ENCODE peak calls at places on chromosomes 1 and 21, in five cellular contexts. A is CD8-positive, alpha-beta T cell; W is PC-3; C is omental fat pad; O is uterus. P is an unnamed sample.

GRCh38 chr1:231001892-231002291 is 23.0 kb downstream of the ARV1 start:
- DNase-seq in O (no peak), A (no peak), C (no peak), W (no peak), P (no peak)

GRCh38 chr1:15940110-15941043 is 35.5 kb downstream of the ZBTB17 start:
- DNase-seq in A (no peak), C (no peak), W (no peak), O (no peak), P (no peak)

GRCh38 chr1:203807211-203807610 is 11.8 kb downstream of the ZBED6 start:
- DNase-seq in W (no peak), O (no peak), C (no peak), A (no peak), P (no peak)

GRCh38 chr21:19807231-19807630 is 1191.0 kb upstream of the NCAM2 start:
- DNase-seq in C (no peak), A (no peak), O (no peak), W (no peak), P (no peak)

GRCh38 chr1:30310966-30311742 is 412.2 kb downstream of the MATN1 start:
- DNase-seq in O (no peak), A (no peak), C (no peak), W (no peak), P (peak; percentile 26)

GRCh38 chr1:9058465-9058864 is 11.0 kb downstream of the SLC2A5 start:
- DNase-seq in W (no peak), C (no peak), O (no peak), A (no peak), P (no peak)

GRCh38 chr1:64295566-64295965 is 92.1 kb downstream of the UBE2U start:
- DNase-seq in C (no peak), O (no peak), A (no peak), W (peak; percentile 33), P (no peak)

GRCh38 chr1:177872563-177872900 is 97.3 kb downstream of the SEC16B start:
- DNase-seq in A (no peak), O (no peak), W (no peak), C (no peak), P (no peak)

GRCh38 chr1:158652721-158653334 is 33.7 kb downstream of the SPTA1 start:
- DNase-seq in O (no peak), A (no peak), C (no peak), W (no peak), P (no peak)

GRCh38 chr1:185581020-185581419 is 153.2 kb upstream of the HMCN1 start:
- DNase-seq in C (no peak), W (no peak), O (no peak), A (no peak), P (no peak)

GRCh38 chr1:185581961-185582725 is 152.0 kb upstream of the HMCN1 start:
- DNase-seq in W (peak; percentile 32), A (no peak), C (no peak), O (no peak), P (no peak)

GRCh38 chr1:185585770-185586169 is 148.4 kb upstream of the HMCN1 start:
- DNase-seq in O (no peak), A (no peak), C (no peak), W (peak; percentile 77), P (no peak)
- TF ChIP-seq CTCF in O (no peak), A (no peak), C (no peak), W (no peak), P (no peak)

DNA sequence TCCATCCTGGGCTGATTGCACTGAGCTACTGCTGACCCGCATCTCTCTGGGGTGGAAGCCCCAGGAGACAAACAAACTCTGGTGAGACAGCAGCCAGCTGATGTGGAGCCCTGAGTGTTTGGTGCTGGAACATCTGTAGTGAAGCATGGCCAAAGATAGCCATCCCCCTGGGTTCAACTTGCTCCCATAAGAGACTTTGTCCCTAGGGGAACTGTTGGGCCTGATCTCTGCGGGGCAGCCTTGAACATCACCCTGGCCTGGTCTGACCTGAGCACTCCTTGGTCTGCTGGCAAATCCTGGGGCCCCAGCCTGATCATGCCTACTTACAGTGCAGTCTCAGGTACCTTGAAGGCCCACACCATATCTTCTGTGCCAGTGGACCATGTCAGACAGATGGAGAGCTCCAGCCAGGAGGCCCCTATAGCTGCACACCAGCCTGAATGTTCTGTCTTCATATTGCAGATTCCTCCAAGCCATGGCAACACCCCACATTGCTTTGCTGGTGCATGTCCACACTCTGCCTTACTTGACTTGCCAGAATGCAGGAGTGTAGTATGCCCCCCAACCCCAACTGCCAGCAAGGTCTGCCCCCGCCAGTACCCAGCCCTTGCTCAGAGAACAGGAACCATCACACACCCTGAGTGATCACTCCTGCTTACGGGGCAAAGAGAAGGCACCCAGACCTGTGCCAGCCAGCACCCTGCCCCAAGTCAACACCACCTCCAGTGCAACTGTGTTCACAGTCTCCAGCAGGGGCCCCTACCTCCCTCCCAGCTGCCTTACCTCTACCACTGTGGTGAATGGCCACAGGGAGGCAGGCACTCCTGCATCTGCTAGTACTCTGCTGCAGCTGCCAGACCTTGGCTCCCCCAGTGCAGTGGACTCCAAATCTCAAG is 690.5 kb upstream of the NR5A2 start:
- DNase-seq in A (no peak), C (no peak), W (no peak), O (no peak), P (no peak)
- TF ChIP-seq CTCF in A (no peak), C (no peak), W (no peak), O (no peak), P (no peak)

DNA sequence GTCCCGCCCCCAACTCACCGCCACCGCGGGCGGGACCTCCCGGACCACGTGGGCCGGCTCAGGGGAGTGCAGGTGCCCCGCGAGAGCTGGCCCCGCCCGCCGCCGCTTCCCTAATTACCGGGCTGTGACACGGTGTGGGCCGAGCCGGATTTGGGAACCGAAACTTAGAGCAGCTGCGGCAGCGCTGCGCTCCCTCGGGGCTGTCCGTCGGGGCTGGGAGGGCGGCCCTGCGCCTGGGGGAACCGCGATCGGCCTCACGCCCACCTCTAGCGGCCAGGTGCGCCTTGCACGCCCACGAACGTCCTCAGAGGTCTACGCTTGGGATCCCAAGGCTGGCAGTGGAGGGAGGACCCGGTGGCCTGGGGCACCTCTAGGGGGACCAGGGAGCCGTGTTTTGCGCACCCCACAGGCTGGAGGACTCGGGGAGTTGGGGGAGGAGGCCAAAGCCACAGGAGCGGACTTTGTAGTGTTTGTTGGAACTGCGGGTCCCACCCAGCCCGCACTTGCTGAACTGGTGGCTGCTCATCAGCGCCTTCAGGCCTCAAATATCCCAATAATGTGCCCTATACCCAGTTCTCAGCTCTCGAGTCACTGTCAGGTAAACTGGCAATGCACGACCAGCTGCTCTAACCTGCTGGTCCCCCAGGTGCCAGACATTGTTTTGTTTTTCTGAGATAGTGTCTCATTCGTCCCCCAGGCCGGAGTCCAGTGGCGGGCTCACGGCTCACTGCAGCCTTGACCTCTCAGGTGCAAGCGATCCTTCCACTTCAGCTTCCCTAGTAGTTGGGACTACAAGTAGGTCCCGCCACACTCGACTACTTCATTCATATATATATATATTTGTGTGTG is 781 bp upstream of the NADK start:
- DNase-seq in O (no peak), W (peak; percentile 90), A (peak; percentile 47), C (peak; percentile 57), P (peak; percentile 84)
- TF ChIP-seq CTCF in O (no peak), W (peak; percentile 58), A (peak; percentile 31), C (no peak), P (no peak)

DNA sequence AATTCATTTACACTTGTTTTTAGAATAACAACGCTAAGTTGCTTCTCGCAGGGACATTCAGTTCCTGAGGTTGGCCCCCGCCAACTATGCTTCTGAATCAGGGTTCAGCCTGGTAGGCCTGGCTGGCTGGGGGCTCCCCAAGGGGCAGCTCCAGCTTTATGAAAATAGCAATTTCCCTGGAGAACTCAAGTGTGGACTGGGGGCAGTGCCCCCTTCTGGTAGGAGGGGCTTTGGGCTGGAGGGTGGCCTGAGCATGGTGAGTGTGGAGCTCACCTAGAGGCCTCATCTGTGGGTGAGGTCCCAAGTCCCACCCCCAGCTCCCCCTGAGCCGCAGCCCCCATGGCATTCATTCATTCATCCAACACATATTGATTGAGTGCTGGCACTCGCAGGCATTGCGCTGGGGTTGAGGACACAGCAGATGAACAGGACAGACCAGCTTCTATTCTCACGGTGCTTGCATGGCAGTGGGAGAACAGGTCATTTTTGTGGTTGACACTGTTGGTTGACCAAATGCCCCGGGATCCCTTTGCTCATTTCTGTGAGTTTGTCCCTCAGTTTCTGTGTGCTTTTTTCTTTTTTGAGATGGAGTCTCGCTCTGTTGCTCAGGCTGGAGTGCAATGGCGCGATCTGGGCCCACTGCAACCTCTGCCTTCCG is 79.2 kb downstream of the UBIAD1 start:
- DNase-seq in W (no peak), O (no peak), C (no peak), A (no peak), P (no peak)
- TF ChIP-seq CTCF in W (no peak), O (no peak), C (no peak), A (no peak), P (no peak)

P was measured in sigmoid colon.